ENCODE peak calls at places on chromosomes 11 and 22, in five cellular contexts. One of them, this sample, is unnamed.
A peak's percentile ranks its signal among the peaks of the same experiment; 100 is the strongest.

GRCh38 chr11:16883179-16883578 is 131.0 kb downstream of the PLEKHA7 start:
- DNase-seq in cardiac muscle cell: peak; percentile 39
- DNase-seq in NCI-H1417: no peak
- DNase-seq in stimulated activated CD4-positive, alpha-beta T cell treated with anti-CD3 and anti-CD28 coated beads, Interleukin-4, amount 100 ng/mL, for 4 hours: no peak
- DNase-seq in activated naive CD8-positive, alpha-beta T cell treated with anti-CD3 and anti-CD28 coated beads, Interleukin-2, amount 50 U/mL, for 24 hours: no peak
- DNase-seq in this sample: no peak

GRCh38 chr22:48318173-48318572 is 1509.5 kb downstream of the BRD1 start:
- DNase-seq in activated naive CD8-positive, alpha-beta T cell treated with anti-CD3 and anti-CD28 coated beads, Interleukin-2, amount 50 U/mL, for 24 hours: no peak
- DNase-seq in stimulated activated CD4-positive, alpha-beta T cell treated with anti-CD3 and anti-CD28 coated beads, Interleukin-4, amount 100 ng/mL, for 4 hours: no peak
- DNase-seq in cardiac muscle cell: no peak
- DNase-seq in NCI-H1417: no peak
- DNase-seq in this sample: no peak

GRCh38 chr11:20090654-20091374 is 69.5 kb downstream of the DBX1 start:
- DNase-seq in activated naive CD8-positive, alpha-beta T cell treated with anti-CD3 and anti-CD28 coated beads, Interleukin-2, amount 50 U/mL, for 24 hours: no peak
- DNase-seq in cardiac muscle cell: no peak
- DNase-seq in NCI-H1417: peak; percentile 78
- DNase-seq in stimulated activated CD4-positive, alpha-beta T cell treated with anti-CD3 and anti-CD28 coated beads, Interleukin-4, amount 100 ng/mL, for 4 hours: no peak
- DNase-seq in this sample: no peak

GRCh38 chr22:37898441-37899181 is 7.5 kb upstream of the MICALL1 start:
- DNase-seq in activated naive CD8-positive, alpha-beta T cell treated with anti-CD3 and anti-CD28 coated beads, Interleukin-2, amount 50 U/mL, for 24 hours: no peak
- DNase-seq in stimulated activated CD4-positive, alpha-beta T cell treated with anti-CD3 and anti-CD28 coated beads, Interleukin-4, amount 100 ng/mL, for 4 hours: no peak
- DNase-seq in cardiac muscle cell: peak; percentile 27
- DNase-seq in NCI-H1417: no peak
- DNase-seq in this sample: no peak

GRCh38 chr22:38706101-38706884 is 549 bp downstream of the GTPBP1 start:
- DNase-seq in NCI-H1417: peak; percentile 66
- DNase-seq in cardiac muscle cell: peak; percentile 60
- DNase-seq in stimulated activated CD4-positive, alpha-beta T cell treated with anti-CD3 and anti-CD28 coated beads, Interleukin-4, amount 100 ng/mL, for 4 hours: peak; percentile 36
- DNase-seq in activated naive CD8-positive, alpha-beta T cell treated with anti-CD3 and anti-CD28 coated beads, Interleukin-2, amount 50 U/mL, for 24 hours: peak; percentile 50
- DNase-seq in this sample: no peak

GRCh38 chr11:108115495-108116140 is 5.7 kb upstream of the ACAT1 start:
- DNase-seq in activated naive CD8-positive, alpha-beta T cell treated with anti-CD3 and anti-CD28 coated beads, Interleukin-2, amount 50 U/mL, for 24 hours: no peak
- DNase-seq in cardiac muscle cell: peak; percentile 21
- DNase-seq in stimulated activated CD4-positive, alpha-beta T cell treated with anti-CD3 and anti-CD28 coated beads, Interleukin-4, amount 100 ng/mL, for 4 hours: no peak
- DNase-seq in NCI-H1417: peak; percentile 54
- DNase-seq in this sample: no peak

GRCh38 chr11:110951041-110951440 is 238.8 kb upstream of the ARHGAP20 start:
- DNase-seq in NCI-H1417: no peak
- DNase-seq in cardiac muscle cell: no peak
- DNase-seq in stimulated activated CD4-positive, alpha-beta T cell treated with anti-CD3 and anti-CD28 coated beads, Interleukin-4, amount 100 ng/mL, for 4 hours: no peak
- DNase-seq in activated naive CD8-positive, alpha-beta T cell treated with anti-CD3 and anti-CD28 coated beads, Interleukin-2, amount 50 U/mL, for 24 hours: no peak
- DNase-seq in this sample: no peak

GRCh38 chr22:25365491-25366261 is 146.2 kb downstream of the CRYBB2 start:
- DNase-seq in stimulated activated CD4-positive, alpha-beta T cell treated with anti-CD3 and anti-CD28 coated beads, Interleukin-4, amount 100 ng/mL, for 4 hours: no peak
- DNase-seq in NCI-H1417: no peak
- DNase-seq in cardiac muscle cell: no peak
- DNase-seq in activated naive CD8-positive, alpha-beta T cell treated with anti-CD3 and anti-CD28 coated beads, Interleukin-2, amount 50 U/mL, for 24 hours: no peak
- DNase-seq in this sample: no peak

GRCh38 chr11:27672836-27673464 is 27.3 kb downstream of the BDNF start:
- DNase-seq in NCI-H1417: peak; percentile 79
- DNase-seq in activated naive CD8-positive, alpha-beta T cell treated with anti-CD3 and anti-CD28 coated beads, Interleukin-2, amount 50 U/mL, for 24 hours: no peak
- DNase-seq in stimulated activated CD4-positive, alpha-beta T cell treated with anti-CD3 and anti-CD28 coated beads, Interleukin-4, amount 100 ng/mL, for 4 hours: no peak
- DNase-seq in cardiac muscle cell: no peak
- DNase-seq in this sample: no peak

GRCh38 chr11:36019722-36020121 is 75.9 kb downstream of the LDLRAD3 start:
- DNase-seq in cardiac muscle cell: no peak
- DNase-seq in NCI-H1417: no peak
- DNase-seq in stimulated activated CD4-positive, alpha-beta T cell treated with anti-CD3 and anti-CD28 coated beads, Interleukin-4, amount 100 ng/mL, for 4 hours: no peak
- DNase-seq in activated naive CD8-positive, alpha-beta T cell treated with anti-CD3 and anti-CD28 coated beads, Interleukin-2, amount 50 U/mL, for 24 hours: no peak
- DNase-seq in this sample: no peak

GRCh38 chr22:21761086-21761485 is 25.5 kb upstream of the YPEL1 start:
- DNase-seq in NCI-H1417: no peak
- DNase-seq in activated naive CD8-positive, alpha-beta T cell treated with anti-CD3 and anti-CD28 coated beads, Interleukin-2, amount 50 U/mL, for 24 hours: no peak
- DNase-seq in stimulated activated CD4-positive, alpha-beta T cell treated with anti-CD3 and anti-CD28 coated beads, Interleukin-4, amount 100 ng/mL, for 4 hours: no peak
- DNase-seq in cardiac muscle cell: no peak
- DNase-seq in this sample: no peak

GRCh38 chr11:2419638-2420501 is 19.3 kb downstream of the TSSC4 start:
- DNase-seq in activated naive CD8-positive, alpha-beta T cell treated with anti-CD3 and anti-CD28 coated beads, Interleukin-2, amount 50 U/mL, for 24 hours: peak; percentile 79
- DNase-seq in cardiac muscle cell: peak; percentile 86
- DNase-seq in stimulated activated CD4-positive, alpha-beta T cell treated with anti-CD3 and anti-CD28 coated beads, Interleukin-4, amount 100 ng/mL, for 4 hours: peak; percentile 58
- DNase-seq in NCI-H1417: peak; percentile 75
- DNase-seq in this sample: peak; percentile 66

GRCh38 chr11:117816151-117816741 is 8.3 kb downstream of the FXYD2 start:
- DNase-seq in NCI-H1417: peak; percentile 91
- DNase-seq in cardiac muscle cell: peak; percentile 64
- DNase-seq in stimulated activated CD4-positive, alpha-beta T cell treated with anti-CD3 and anti-CD28 coated beads, Interleukin-4, amount 100 ng/mL, for 4 hours: no peak
- DNase-seq in activated naive CD8-positive, alpha-beta T cell treated with anti-CD3 and anti-CD28 coated beads, Interleukin-2, amount 50 U/mL, for 24 hours: no peak
- DNase-seq in this sample: no peak

GRCh38 chr11:11555228-11555627 is 66.6 kb downstream of the GALNT18 start:
- DNase-seq in NCI-H1417: no peak
- DNase-seq in activated naive CD8-positive, alpha-beta T cell treated with anti-CD3 and anti-CD28 coated beads, Interleukin-2, amount 50 U/mL, for 24 hours: no peak
- DNase-seq in stimulated activated CD4-positive, alpha-beta T cell treated with anti-CD3 and anti-CD28 coated beads, Interleukin-4, amount 100 ng/mL, for 4 hours: no peak
- DNase-seq in cardiac muscle cell: peak; percentile 12
- DNase-seq in this sample: no peak

GRCh38 chr11:15379483-15379882 is 264.8 kb downstream of the INSC start:
- DNase-seq in NCI-H1417: no peak
- DNase-seq in cardiac muscle cell: no peak
- DNase-seq in stimulated activated CD4-positive, alpha-beta T cell treated with anti-CD3 and anti-CD28 coated beads, Interleukin-4, amount 100 ng/mL, for 4 hours: no peak
- DNase-seq in activated naive CD8-positive, alpha-beta T cell treated with anti-CD3 and anti-CD28 coated beads, Interleukin-2, amount 50 U/mL, for 24 hours: no peak
- DNase-seq in this sample: no peak

GRCh38 chr11:118002541-118003019 is 16.4 kb downstream of the IL10RA start:
- DNase-seq in stimulated activated CD4-positive, alpha-beta T cell treated with anti-CD3 and anti-CD28 coated beads, Interleukin-4, amount 100 ng/mL, for 4 hours: peak; percentile 45
- DNase-seq in cardiac muscle cell: no peak
- DNase-seq in NCI-H1417: no peak
- DNase-seq in activated naive CD8-positive, alpha-beta T cell treated with anti-CD3 and anti-CD28 coated beads, Interleukin-2, amount 50 U/mL, for 24 hours: peak; percentile 70
- DNase-seq in this sample: no peak

GRCh38 chr11:74278103-74278502 is 33.3 kb downstream of the P4HA3 start:
- DNase-seq in activated naive CD8-positive, alpha-beta T cell treated with anti-CD3 and anti-CD28 coated beads, Interleukin-2, amount 50 U/mL, for 24 hours: no peak
- DNase-seq in NCI-H1417: no peak
- DNase-seq in stimulated activated CD4-positive, alpha-beta T cell treated with anti-CD3 and anti-CD28 coated beads, Interleukin-4, amount 100 ng/mL, for 4 hours: no peak
- DNase-seq in cardiac muscle cell: no peak
- DNase-seq in this sample: no peak

GRCh38 chr11:107196732-107197131 is 178.5 kb upstream of the GUCY1A2 start:
- DNase-seq in stimulated activated CD4-positive, alpha-beta T cell treated with anti-CD3 and anti-CD28 coated beads, Interleukin-4, amount 100 ng/mL, for 4 hours: no peak
- DNase-seq in NCI-H1417: no peak
- DNase-seq in cardiac muscle cell: no peak
- DNase-seq in activated naive CD8-positive, alpha-beta T cell treated with anti-CD3 and anti-CD28 coated beads, Interleukin-2, amount 50 U/mL, for 24 hours: no peak
- DNase-seq in this sample: no peak

GRCh38 chr11:77776455-77776854 is 44.1 kb downstream of the RSF1 start:
- DNase-seq in cardiac muscle cell: no peak
- DNase-seq in NCI-H1417: peak; percentile 60
- DNase-seq in activated naive CD8-positive, alpha-beta T cell treated with anti-CD3 and anti-CD28 coated beads, Interleukin-2, amount 50 U/mL, for 24 hours: no peak
- DNase-seq in stimulated activated CD4-positive, alpha-beta T cell treated with anti-CD3 and anti-CD28 coated beads, Interleukin-4, amount 100 ng/mL, for 4 hours: no peak
- DNase-seq in this sample: no peak

GRCh38 chr22:45977551-45978274 is 751 bp upstream of the WNT7B start:
- DNase-seq in cardiac muscle cell: peak; percentile 62
- DNase-seq in stimulated activated CD4-positive, alpha-beta T cell treated with anti-CD3 and anti-CD28 coated beads, Interleukin-4, amount 100 ng/mL, for 4 hours: no peak
- DNase-seq in NCI-H1417: no peak
- DNase-seq in activated naive CD8-positive, alpha-beta T cell treated with anti-CD3 and anti-CD28 coated beads, Interleukin-2, amount 50 U/mL, for 24 hours: no peak
- DNase-seq in this sample: no peak

GRCh38 chr22:28716686-28717085 is 24.9 kb downstream of the CHEK2 start:
- DNase-seq in cardiac muscle cell: no peak
- DNase-seq in NCI-H1417: no peak
- DNase-seq in activated naive CD8-positive, alpha-beta T cell treated with anti-CD3 and anti-CD28 coated beads, Interleukin-2, amount 50 U/mL, for 24 hours: no peak
- DNase-seq in stimulated activated CD4-positive, alpha-beta T cell treated with anti-CD3 and anti-CD28 coated beads, Interleukin-4, amount 100 ng/mL, for 4 hours: no peak
- DNase-seq in this sample: no peak

GRCh38 chr11:67031791-67032561 is 9.0 kb downstream of the SYT12 start:
- DNase-seq in activated naive CD8-positive, alpha-beta T cell treated with anti-CD3 and anti-CD28 coated beads, Interleukin-2, amount 50 U/mL, for 24 hours: no peak
- DNase-seq in stimulated activated CD4-positive, alpha-beta T cell treated with anti-CD3 and anti-CD28 coated beads, Interleukin-4, amount 100 ng/mL, for 4 hours: no peak
- DNase-seq in NCI-H1417: no peak
- DNase-seq in cardiac muscle cell: no peak
- DNase-seq in this sample: no peak

GRCh38 chr11:44497995-44498394 is 67.5 kb upstream of the CD82 start:
- DNase-seq in NCI-H1417: no peak
- DNase-seq in cardiac muscle cell: no peak
- DNase-seq in activated naive CD8-positive, alpha-beta T cell treated with anti-CD3 and anti-CD28 coated beads, Interleukin-2, amount 50 U/mL, for 24 hours: no peak
- DNase-seq in stimulated activated CD4-positive, alpha-beta T cell treated with anti-CD3 and anti-CD28 coated beads, Interleukin-4, amount 100 ng/mL, for 4 hours: no peak
- DNase-seq in this sample: no peak

GRCh38 chr11:74822187-74822586 is 73.5 kb downstream of the RNF169 start:
- DNase-seq in activated naive CD8-positive, alpha-beta T cell treated with anti-CD3 and anti-CD28 coated beads, Interleukin-2, amount 50 U/mL, for 24 hours: no peak
- DNase-seq in NCI-H1417: no peak
- DNase-seq in cardiac muscle cell: no peak
- DNase-seq in stimulated activated CD4-positive, alpha-beta T cell treated with anti-CD3 and anti-CD28 coated beads, Interleukin-4, amount 100 ng/mL, for 4 hours: no peak
- DNase-seq in this sample: no peak

GRCh38 chr22:31020334-31020733 is 51.3 kb downstream of the TUG1 start:
- DNase-seq in NCI-H1417: no peak
- DNase-seq in cardiac muscle cell: no peak
- DNase-seq in stimulated activated CD4-positive, alpha-beta T cell treated with anti-CD3 and anti-CD28 coated beads, Interleukin-4, amount 100 ng/mL, for 4 hours: no peak
- DNase-seq in activated naive CD8-positive, alpha-beta T cell treated with anti-CD3 and anti-CD28 coated beads, Interleukin-2, amount 50 U/mL, for 24 hours: no peak
- DNase-seq in this sample: no peak

GRCh38 chr22:40404251-40405177 is 34.1 kb downstream of the SGSM3 start:
- DNase-seq in NCI-H1417: no peak
- DNase-seq in stimulated activated CD4-positive, alpha-beta T cell treated with anti-CD3 and anti-CD28 coated beads, Interleukin-4, amount 100 ng/mL, for 4 hours: no peak
- DNase-seq in activated naive CD8-positive, alpha-beta T cell treated with anti-CD3 and anti-CD28 coated beads, Interleukin-2, amount 50 U/mL, for 24 hours: no peak
- DNase-seq in cardiac muscle cell: peak; percentile 25
- DNase-seq in this sample: no peak

GRCh38 chr22:49218142-49218541 is 609.5 kb downstream of the BRD1 start:
- DNase-seq in stimulated activated CD4-positive, alpha-beta T cell treated with anti-CD3 and anti-CD28 coated beads, Interleukin-4, amount 100 ng/mL, for 4 hours: no peak
- DNase-seq in activated naive CD8-positive, alpha-beta T cell treated with anti-CD3 and anti-CD28 coated beads, Interleukin-2, amount 50 U/mL, for 24 hours: no peak
- DNase-seq in NCI-H1417: no peak
- DNase-seq in cardiac muscle cell: no peak
- DNase-seq in this sample: no peak

GRCh38 chr22:36347094-36347493 is 40.7 kb downstream of the MYH9 start:
- DNase-seq in cardiac muscle cell: no peak
- DNase-seq in NCI-H1417: no peak
- DNase-seq in activated naive CD8-positive, alpha-beta T cell treated with anti-CD3 and anti-CD28 coated beads, Interleukin-2, amount 50 U/mL, for 24 hours: no peak
- DNase-seq in stimulated activated CD4-positive, alpha-beta T cell treated with anti-CD3 and anti-CD28 coated beads, Interleukin-4, amount 100 ng/mL, for 4 hours: no peak
- DNase-seq in this sample: no peak

GRCh38 chr22:26066534-26066933 is 102.7 kb upstream of the SEZ6L start:
- DNase-seq in stimulated activated CD4-positive, alpha-beta T cell treated with anti-CD3 and anti-CD28 coated beads, Interleukin-4, amount 100 ng/mL, for 4 hours: no peak
- DNase-seq in NCI-H1417: peak; percentile 96
- DNase-seq in activated naive CD8-positive, alpha-beta T cell treated with anti-CD3 and anti-CD28 coated beads, Interleukin-2, amount 50 U/mL, for 24 hours: no peak
- DNase-seq in cardiac muscle cell: peak; percentile 56
- DNase-seq in this sample: peak; percentile 90

GRCh38 chr22:33401291-33401690 is 343.1 kb upstream of the SYN3 start:
- DNase-seq in cardiac muscle cell: no peak
- DNase-seq in stimulated activated CD4-positive, alpha-beta T cell treated with anti-CD3 and anti-CD28 coated beads, Interleukin-4, amount 100 ng/mL, for 4 hours: no peak
- DNase-seq in NCI-H1417: peak; percentile 3
- DNase-seq in activated naive CD8-positive, alpha-beta T cell treated with anti-CD3 and anti-CD28 coated beads, Interleukin-2, amount 50 U/mL, for 24 hours: no peak
- DNase-seq in this sample: no peak

GRCh38 chr22:49210606-49211005 is 617.1 kb downstream of the BRD1 start:
- DNase-seq in cardiac muscle cell: no peak
- DNase-seq in NCI-H1417: no peak
- DNase-seq in stimulated activated CD4-positive, alpha-beta T cell treated with anti-CD3 and anti-CD28 coated beads, Interleukin-4, amount 100 ng/mL, for 4 hours: no peak
- DNase-seq in activated naive CD8-positive, alpha-beta T cell treated with anti-CD3 and anti-CD28 coated beads, Interleukin-2, amount 50 U/mL, for 24 hours: no peak
- DNase-seq in this sample: no peak

GRCh38 chr11:61707574-61707973 is 27.4 kb downstream of the DAGLA start:
- DNase-seq in NCI-H1417: no peak
- DNase-seq in cardiac muscle cell: no peak
- DNase-seq in stimulated activated CD4-positive, alpha-beta T cell treated with anti-CD3 and anti-CD28 coated beads, Interleukin-4, amount 100 ng/mL, for 4 hours: no peak
- DNase-seq in activated naive CD8-positive, alpha-beta T cell treated with anti-CD3 and anti-CD28 coated beads, Interleukin-2, amount 50 U/mL, for 24 hours: no peak
- DNase-seq in this sample: no peak

GRCh38 chr11:119337581-119338317 is 2.9 kb downstream of the C1QTNF5 start:
- DNase-seq in activated naive CD8-positive, alpha-beta T cell treated with anti-CD3 and anti-CD28 coated beads, Interleukin-2, amount 50 U/mL, for 24 hours: no peak
- DNase-seq in NCI-H1417: no peak
- DNase-seq in cardiac muscle cell: peak; percentile 33
- DNase-seq in stimulated activated CD4-positive, alpha-beta T cell treated with anti-CD3 and anti-CD28 coated beads, Interleukin-4, amount 100 ng/mL, for 4 hours: no peak
- DNase-seq in this sample: no peak

GRCh38 chr22:25057013-25057881 is 104.7 kb downstream of the KIAA1671 start:
- DNase-seq in cardiac muscle cell: peak; percentile 72
- DNase-seq in stimulated activated CD4-positive, alpha-beta T cell treated with anti-CD3 and anti-CD28 coated beads, Interleukin-4, amount 100 ng/mL, for 4 hours: peak; percentile 79
- DNase-seq in NCI-H1417: peak; percentile 71
- DNase-seq in activated naive CD8-positive, alpha-beta T cell treated with anti-CD3 and anti-CD28 coated beads, Interleukin-2, amount 50 U/mL, for 24 hours: peak; percentile 87
- DNase-seq in this sample: peak; percentile 48

GRCh38 chr11:61896665-61897386 is 5.5 kb upstream of the FADS3 start:
- DNase-seq in stimulated activated CD4-positive, alpha-beta T cell treated with anti-CD3 and anti-CD28 coated beads, Interleukin-4, amount 100 ng/mL, for 4 hours: no peak
- DNase-seq in activated naive CD8-positive, alpha-beta T cell treated with anti-CD3 and anti-CD28 coated beads, Interleukin-2, amount 50 U/mL, for 24 hours: no peak
- DNase-seq in NCI-H1417: no peak
- DNase-seq in cardiac muscle cell: no peak
- DNase-seq in this sample: no peak

GRCh38 chr11:72238040-72238450 is 5.9 kb downstream of the PHOX2A start:
- DNase-seq in NCI-H1417: peak; percentile 75
- DNase-seq in activated naive CD8-positive, alpha-beta T cell treated with anti-CD3 and anti-CD28 coated beads, Interleukin-2, amount 50 U/mL, for 24 hours: peak; percentile 61
- DNase-seq in stimulated activated CD4-positive, alpha-beta T cell treated with anti-CD3 and anti-CD28 coated beads, Interleukin-4, amount 100 ng/mL, for 4 hours: peak; percentile 43
- DNase-seq in cardiac muscle cell: peak; percentile 84
- DNase-seq in this sample: no peak

GRCh38 chr22:42283288-42284229 is 13.1 kb upstream of the TCF20 start:
- DNase-seq in stimulated activated CD4-positive, alpha-beta T cell treated with anti-CD3 and anti-CD28 coated beads, Interleukin-4, amount 100 ng/mL, for 4 hours: peak; percentile 34
- DNase-seq in activated naive CD8-positive, alpha-beta T cell treated with anti-CD3 and anti-CD28 coated beads, Interleukin-2, amount 50 U/mL, for 24 hours: peak; percentile 48
- DNase-seq in cardiac muscle cell: peak; percentile 68
- DNase-seq in NCI-H1417: peak; percentile 79
- DNase-seq in this sample: no peak

GRCh38 chr22:20641198-20641892 is 132.6 kb upstream of the SERPIND1 start:
- DNase-seq in NCI-H1417: no peak
- DNase-seq in activated naive CD8-positive, alpha-beta T cell treated with anti-CD3 and anti-CD28 coated beads, Interleukin-2, amount 50 U/mL, for 24 hours: no peak
- DNase-seq in stimulated activated CD4-positive, alpha-beta T cell treated with anti-CD3 and anti-CD28 coated beads, Interleukin-4, amount 100 ng/mL, for 4 hours: no peak
- DNase-seq in cardiac muscle cell: no peak
- DNase-seq in this sample: no peak